ENCODE peak calls at places on chromosomes 11 and 22, in six cellular contexts. One of them, this sample, is unnamed. For H3K4me1, the result is how much of the 10 kb centered on the place peaks cover.

GRCh38 chr11:125245299-125245698 is 80.7 kb downstream of the PKNOX2 start:
- DNase-seq in cardiac muscle cell: no peak
- DNase-seq in lower lobe of right lung: no peak
- DNase-seq in sigmoid colon: no peak
- DNase-seq in spleen: peak
- DNase-seq in pancreas: no peak
- DNase-seq in this sample: no peak

GRCh38 chr11:35786918-35787557 is 124.5 kb downstream of the TRIM44 start:
- DNase-seq in cardiac muscle cell: peak
- DNase-seq in lower lobe of right lung: no peak
- DNase-seq in sigmoid colon: no peak
- DNase-seq in spleen: no peak
- DNase-seq in pancreas: no peak
- DNase-seq in this sample: no peak

GRCh38 chr11:61486779-61487178 is 21.8 kb upstream of the LRRC10B start:
- DNase-seq in cardiac muscle cell: no peak
- DNase-seq in lower lobe of right lung: no peak
- DNase-seq in sigmoid colon: no peak
- DNase-seq in spleen: no peak
- DNase-seq in pancreas: no peak
- DNase-seq in this sample: no peak

GRCh38 chr22:41285441-41285819 is 557 bp downstream of the RANGAP1 start:
- DNase-seq in cardiac muscle cell: peak
- DNase-seq in lower lobe of right lung: peak
- DNase-seq in sigmoid colon: peak
- DNase-seq in spleen: peak
- DNase-seq in pancreas: peak
- DNase-seq in this sample: peak

GRCh38 chr22:37794376-37794775 is 13.4 kb upstream of the GCAT start:
- DNase-seq in cardiac muscle cell: no peak
- DNase-seq in lower lobe of right lung: no peak
- DNase-seq in sigmoid colon: no peak
- DNase-seq in spleen: no peak
- DNase-seq in pancreas: no peak
- DNase-seq in this sample: no peak

GRCh38 chr22:46377566-46378498 is 42.3 kb downstream of the TRMU start:
- DNase-seq in cardiac muscle cell: peak
- DNase-seq in lower lobe of right lung: peak
- DNase-seq in sigmoid colon: no peak
- DNase-seq in spleen: no peak
- DNase-seq in pancreas: peak
- DNase-seq in this sample: peak

GRCh38 chr22:48748113-48748859 is 1079.4 kb downstream of the BRD1 start:
- DNase-seq in cardiac muscle cell: no peak
- DNase-seq in lower lobe of right lung: no peak
- DNase-seq in sigmoid colon: peak
- DNase-seq in spleen: peak
- DNase-seq in pancreas: no peak
- DNase-seq in this sample: no peak

GRCh38 chr11:78920329-78920728 is 345.7 kb upstream of the NARS2 start:
- DNase-seq in cardiac muscle cell: no peak
- DNase-seq in lower lobe of right lung: no peak
- DNase-seq in sigmoid colon: no peak
- DNase-seq in spleen: no peak
- DNase-seq in pancreas: no peak
- DNase-seq in this sample: no peak

GRCh38 chr22:32623943-32624342 is 149.3 kb downstream of the FBXO7 start:
- DNase-seq in cardiac muscle cell: no peak
- DNase-seq in lower lobe of right lung: no peak
- DNase-seq in sigmoid colon: peak
- DNase-seq in spleen: no peak
- DNase-seq in pancreas: no peak
- DNase-seq in this sample: peak

GRCh38 chr22:49670610-49671330 is 156.9 kb downstream of the BRD1 start:
- DNase-seq in cardiac muscle cell: no peak
- DNase-seq in lower lobe of right lung: peak
- DNase-seq in sigmoid colon: peak
- DNase-seq in spleen: peak
- DNase-seq in pancreas: no peak
- DNase-seq in this sample: peak

GRCh38 chr11:94939346-94939745 is 34.0 kb downstream of the CWC15 start:
- DNase-seq in cardiac muscle cell: no peak
- DNase-seq in lower lobe of right lung: no peak
- DNase-seq in sigmoid colon: no peak
- DNase-seq in spleen: no peak
- DNase-seq in pancreas: no peak
- DNase-seq in this sample: no peak

GRCh38 chr22:36478966-36479365 is 2.5 kb downstream of the TXN2 start:
- DNase-seq in cardiac muscle cell: no peak
- DNase-seq in lower lobe of right lung: no peak
- DNase-seq in sigmoid colon: no peak
- DNase-seq in spleen: no peak
- DNase-seq in pancreas: no peak
- DNase-seq in this sample: no peak

GRCh38 chr22:47692811-47693210 is 930.4 kb downstream of the TBC1D22A start:
- DNase-seq in cardiac muscle cell: no peak
- DNase-seq in lower lobe of right lung: no peak
- DNase-seq in sigmoid colon: no peak
- DNase-seq in spleen: no peak
- DNase-seq in pancreas: no peak
- DNase-seq in this sample: no peak

GRCh38 chr11:114440971-114441810 is 1.9 kb downstream of the REXO2 start:
- DNase-seq in cardiac muscle cell: no peak
- DNase-seq in lower lobe of right lung: no peak
- DNase-seq in sigmoid colon: no peak
- DNase-seq in spleen: no peak
- DNase-seq in pancreas: no peak
- DNase-seq in this sample: no peak

GRCh38 chr11:57205046-57205671 is 23.4 kb downstream of the LRRC55 start:
- DNase-seq in cardiac muscle cell: no peak
- DNase-seq in lower lobe of right lung: no peak
- DNase-seq in sigmoid colon: no peak
- DNase-seq in spleen: no peak
- DNase-seq in pancreas: no peak
- DNase-seq in this sample: no peak

DNA sequence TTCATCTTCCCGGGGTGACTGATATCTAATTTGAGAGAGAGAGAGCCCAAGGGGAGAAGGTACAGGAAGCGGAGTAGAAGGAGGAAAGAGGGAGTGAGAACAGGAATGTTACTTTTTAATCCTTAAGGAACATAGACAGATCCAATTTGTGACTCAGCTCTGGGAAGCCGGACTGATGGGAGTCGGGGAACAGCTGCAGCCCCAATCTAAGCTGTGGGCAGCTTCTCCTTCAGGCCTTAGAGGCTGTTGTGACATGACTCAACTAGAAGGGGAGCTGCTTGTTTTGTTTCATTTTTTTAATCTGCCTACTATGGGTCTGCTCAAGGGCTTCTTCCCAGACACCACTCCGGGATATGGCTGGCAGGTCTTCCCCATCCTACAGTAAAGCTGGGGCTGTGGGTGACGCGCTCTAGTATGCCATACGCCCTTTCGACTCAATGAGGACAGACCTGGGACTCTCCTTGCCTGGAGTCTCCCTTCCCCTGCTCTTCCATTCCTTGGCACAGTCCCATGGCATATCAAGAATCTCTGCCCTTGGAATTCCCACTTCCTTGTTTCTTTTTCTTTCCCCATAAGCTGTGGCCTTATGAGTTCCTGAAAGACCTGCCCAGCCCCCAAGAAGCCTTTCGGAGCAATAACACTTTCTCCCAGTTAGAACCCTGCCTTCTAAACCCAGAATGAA is 103.3 kb upstream of the AKIP1 start:
- DNase-seq in cardiac muscle cell: no peak
- DNase-seq in lower lobe of right lung: no peak
- DNase-seq in sigmoid colon: peak
- DNase-seq in spleen: no peak
- DNase-seq in pancreas: no peak
- DNase-seq in this sample: peak
- H3K4me3 ChIP-seq in cardiac muscle cell: no peak
- H3K4me3 ChIP-seq in lower lobe of right lung: peak
- H3K4me3 ChIP-seq in sigmoid colon: peak
- H3K4me3 ChIP-seq in spleen: no peak
- H3K4me3 ChIP-seq in pancreas: peak
- H3K4me3 ChIP-seq in this sample: peak

GRCh38 chr11:77126156-77126775 is 1.8 kb upstream of the MYO7A start:
- DNase-seq in cardiac muscle cell: no peak
- DNase-seq in lower lobe of right lung: no peak
- DNase-seq in sigmoid colon: no peak
- DNase-seq in spleen: no peak
- DNase-seq in pancreas: peak
- DNase-seq in this sample: no peak

GRCh38 chr11:77129069-77129840 is 1.2 kb downstream of the MYO7A start:
- DNase-seq in cardiac muscle cell: no peak
- DNase-seq in lower lobe of right lung: no peak
- DNase-seq in sigmoid colon: no peak
- DNase-seq in spleen: no peak
- DNase-seq in pancreas: peak
- DNase-seq in this sample: peak

GRCh38 chr11:77126861-77127673 is 979 bp upstream of the MYO7A start:
- DNase-seq in cardiac muscle cell: peak
- DNase-seq in lower lobe of right lung: peak
- DNase-seq in sigmoid colon: no peak
- DNase-seq in spleen: peak
- DNase-seq in pancreas: peak
- DNase-seq in this sample: no peak

GRCh38 chr11:77127969-77128691 is at the start of gene MYO7A:
- DNase-seq in cardiac muscle cell: peak
- DNase-seq in lower lobe of right lung: no peak
- DNase-seq in sigmoid colon: no peak
- DNase-seq in spleen: no peak
- DNase-seq in pancreas: peak
- DNase-seq in this sample: peak

GRCh38 chr11:77127674-77127968 is 425 bp upstream of the MYO7A start:
- DNase-seq in cardiac muscle cell: peak
- DNase-seq in lower lobe of right lung: no peak
- DNase-seq in sigmoid colon: no peak
- DNase-seq in spleen: no peak
- DNase-seq in pancreas: no peak
- DNase-seq in this sample: no peak
- H3K4me1 ChIP-seq in cardiac muscle cell: under half
- H3K4me1 ChIP-seq in lower lobe of right lung: under half
- H3K4me1 ChIP-seq in sigmoid colon: under half
- H3K4me1 ChIP-seq in spleen: under half
- H3K4me1 ChIP-seq in pancreas: under half
- H3K4me1 ChIP-seq in this sample: under half

GRCh38 chr11:4095509-4096230 is 1.1 kb downstream of the RRM1 start:
- DNase-seq in cardiac muscle cell: no peak
- DNase-seq in lower lobe of right lung: no peak
- DNase-seq in sigmoid colon: no peak
- DNase-seq in spleen: no peak
- DNase-seq in pancreas: no peak
- DNase-seq in this sample: no peak
- TF ChIP-seq CTCF in cardiac muscle cell: no peak
- TF ChIP-seq CTCF in lower lobe of right lung: no peak
- TF ChIP-seq CTCF in sigmoid colon: no peak
- TF ChIP-seq CTCF in spleen: no peak
- TF ChIP-seq CTCF in pancreas: no peak
- TF ChIP-seq CTCF in this sample: no peak

DNA sequence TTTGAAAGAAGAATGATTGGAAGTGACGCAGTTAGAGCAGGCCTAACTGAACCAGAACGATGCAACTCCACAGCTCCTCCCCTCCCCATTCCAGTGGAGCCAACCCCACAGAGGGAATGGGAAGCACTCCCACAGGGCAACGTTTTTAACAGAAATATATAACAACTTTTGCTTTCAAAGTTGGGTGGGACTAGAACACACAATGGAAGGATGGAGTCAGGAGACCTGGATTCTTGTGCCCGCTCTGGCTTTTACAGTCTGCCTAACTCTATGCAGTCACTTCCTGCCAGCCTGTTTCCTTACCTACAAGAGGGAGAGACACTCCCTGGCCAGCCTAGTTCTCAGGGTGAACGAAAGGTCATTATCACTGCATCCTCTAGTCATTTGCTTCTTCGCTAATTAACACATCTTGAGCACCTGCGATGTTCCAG is 75.5 kb downstream of the PACSIN2 start:
- DNase-seq in cardiac muscle cell: no peak
- DNase-seq in lower lobe of right lung: no peak
- DNase-seq in sigmoid colon: no peak
- DNase-seq in spleen: no peak
- DNase-seq in pancreas: no peak
- DNase-seq in this sample: no peak
- H3K4me3 ChIP-seq in cardiac muscle cell: no peak
- H3K4me3 ChIP-seq in lower lobe of right lung: no peak
- H3K4me3 ChIP-seq in sigmoid colon: no peak
- H3K4me3 ChIP-seq in spleen: no peak
- H3K4me3 ChIP-seq in pancreas: no peak
- H3K4me3 ChIP-seq in this sample: no peak

GRCh38 chr11:59557940-59558643 is 46.8 kb downstream of the OR4D9 start:
- DNase-seq in cardiac muscle cell: no peak
- DNase-seq in lower lobe of right lung: no peak
- DNase-seq in sigmoid colon: no peak
- DNase-seq in spleen: no peak
- DNase-seq in pancreas: no peak
- DNase-seq in this sample: no peak

GRCh38 chr11:59560290-59560701 is 49.0 kb downstream of the OR4D9 start:
- DNase-seq in cardiac muscle cell: peak
- DNase-seq in lower lobe of right lung: no peak
- DNase-seq in sigmoid colon: peak
- DNase-seq in spleen: no peak
- DNase-seq in pancreas: no peak
- DNase-seq in this sample: no peak

GRCh38 chr11:59559886-59560285 is 48.5 kb downstream of the OR4D9 start:
- DNase-seq in cardiac muscle cell: peak
- DNase-seq in lower lobe of right lung: no peak
- DNase-seq in sigmoid colon: no peak
- DNase-seq in spleen: no peak
- DNase-seq in pancreas: no peak
- DNase-seq in this sample: no peak

GRCh38 chr11:59562292-59562691 is 51.0 kb downstream of the OR4D9 start:
- DNase-seq in cardiac muscle cell: no peak
- DNase-seq in lower lobe of right lung: no peak
- DNase-seq in sigmoid colon: no peak
- DNase-seq in spleen: no peak
- DNase-seq in pancreas: no peak
- DNase-seq in this sample: no peak

DNA sequence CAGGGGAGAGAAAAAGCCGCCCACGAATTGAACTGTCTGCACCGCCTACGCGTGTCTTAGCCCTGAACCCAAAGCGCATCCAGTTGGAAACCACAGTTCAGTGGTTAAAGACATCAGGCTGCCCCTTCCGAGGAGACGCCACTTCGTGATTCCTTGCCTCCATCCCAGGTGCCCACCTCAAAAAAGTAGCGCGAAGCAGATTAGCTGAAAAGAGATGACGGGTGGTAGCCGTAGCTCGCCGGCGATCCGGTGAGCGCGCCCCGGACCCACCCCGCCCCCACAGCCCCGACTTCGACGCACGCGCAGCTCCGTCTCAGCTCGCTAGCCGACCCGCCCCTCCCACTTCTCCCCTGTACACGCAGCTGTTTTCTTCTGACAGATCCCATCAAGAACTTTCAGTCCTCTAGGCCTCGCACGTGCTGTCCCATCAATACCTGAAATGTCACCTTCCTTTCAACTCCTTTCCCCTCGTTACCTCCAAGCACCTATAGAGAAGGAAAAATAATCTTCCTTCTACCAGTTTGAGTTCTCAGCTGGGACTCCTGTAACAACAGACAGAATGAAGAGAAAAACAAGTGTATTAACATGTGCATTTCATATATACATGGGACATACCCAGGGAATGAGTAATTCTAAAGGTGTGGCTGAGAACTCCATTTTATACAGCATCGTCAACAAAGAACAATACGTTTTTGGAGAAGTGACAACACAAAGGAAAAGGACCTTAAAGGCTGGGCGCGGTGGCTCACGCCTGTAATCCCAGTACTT is 49.5 kb downstream of the OR4D9 start:
- DNase-seq in cardiac muscle cell: peak
- DNase-seq in lower lobe of right lung: peak
- DNase-seq in sigmoid colon: peak
- DNase-seq in spleen: peak
- DNase-seq in pancreas: peak
- DNase-seq in this sample: peak
- H3K4me1 ChIP-seq in cardiac muscle cell: under half
- H3K4me1 ChIP-seq in lower lobe of right lung: under half
- H3K4me1 ChIP-seq in sigmoid colon: under half
- H3K4me1 ChIP-seq in spleen: under half
- H3K4me1 ChIP-seq in pancreas: under half
- H3K4me1 ChIP-seq in this sample: under half

This sample was measured in kidney.